ENCODE peak calls at places on chromosomes 12 and 14, in five cellular contexts. Z, B, L, V and Y are unnamed samples.

GRCh38 chr12:68158427-68158826 is 1.1 kb downstream of the IFNG start:
- DNase-seq in B (no peak), V (no peak), Z (peak), L (no peak), Y (no peak)

GRCh38 chr12:15883536-15883935 is 1.3 kb downstream of the STRAP start:
- DNase-seq in Z (no peak), B (no peak), L (peak), V (no peak), Y (no peak)

GRCh38 chr14:92439551-92440344 is 73.8 kb upstream of the RIN3 start:
- DNase-seq in L (no peak), Z (no peak), V (no peak), B (no peak), Y (no peak)

GRCh38 chr12:52032431-52032796 is 18.8 kb upstream of the NR4A1 start:
- DNase-seq in Z (no peak), B (no peak), V (no peak), L (peak), Y (no peak)

GRCh38 chr14:26121181-26121580 is 476.7 kb downstream of the NOVA1 start:
- DNase-seq in B (no peak), V (no peak), Z (no peak), L (no peak), Y (no peak)

GRCh38 chr12:71746983-71747611 is 7.6 kb upstream of the RAB21 start:
- DNase-seq in L (peak), B (peak), Z (peak), V (peak), Y (peak)

GRCh38 chr12:15581006-15581405 is 208.2 kb downstream of the EPS8 start:
- DNase-seq in B (no peak), V (no peak), Z (no peak), L (peak), Y (no peak)

GRCh38 chr14:22319526-22320352 is 269.3 kb downstream of the DAD1 start:
- DNase-seq in V (peak), L (peak), Z (peak), B (peak), Y (peak)

GRCh38 chr12:27843714-27844245 is 63.7 kb upstream of the MANSC4 start:
- DNase-seq in Z (peak), B (peak), L (peak), V (no peak), Y (no peak)

DNA sequence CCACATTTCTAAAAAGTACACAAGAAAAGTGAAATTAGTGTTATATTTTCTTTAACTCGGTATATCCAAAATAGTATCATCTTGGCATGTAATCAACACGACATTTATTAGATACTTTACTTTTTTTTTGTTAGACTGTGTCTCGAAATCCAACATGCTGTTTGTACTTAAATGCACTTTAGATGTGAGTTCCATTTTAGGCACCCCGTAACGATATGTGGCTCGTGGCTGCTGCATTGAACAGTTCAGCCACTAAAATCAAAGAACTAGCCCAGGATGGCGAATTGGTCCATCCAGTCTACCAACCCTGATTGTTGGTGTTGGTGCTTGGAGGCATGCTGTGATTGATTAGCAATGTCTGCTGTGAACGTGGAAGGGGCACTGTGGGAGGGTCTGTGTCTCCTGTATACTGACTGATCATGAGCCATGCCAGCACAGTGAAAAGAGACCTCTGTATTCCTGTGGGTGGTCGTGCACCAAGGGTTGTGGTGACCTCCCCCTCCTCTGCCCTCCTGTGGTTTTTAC is 63.1 kb upstream of the DLK1 start:
- DNase-seq in Z (no peak), V (no peak), B (no peak), L (no peak), Y (no peak)
- TF ChIP-seq MXI1 in Z (no peak), V (no peak), B (no peak), L (no peak), Y (no peak)

DNA sequence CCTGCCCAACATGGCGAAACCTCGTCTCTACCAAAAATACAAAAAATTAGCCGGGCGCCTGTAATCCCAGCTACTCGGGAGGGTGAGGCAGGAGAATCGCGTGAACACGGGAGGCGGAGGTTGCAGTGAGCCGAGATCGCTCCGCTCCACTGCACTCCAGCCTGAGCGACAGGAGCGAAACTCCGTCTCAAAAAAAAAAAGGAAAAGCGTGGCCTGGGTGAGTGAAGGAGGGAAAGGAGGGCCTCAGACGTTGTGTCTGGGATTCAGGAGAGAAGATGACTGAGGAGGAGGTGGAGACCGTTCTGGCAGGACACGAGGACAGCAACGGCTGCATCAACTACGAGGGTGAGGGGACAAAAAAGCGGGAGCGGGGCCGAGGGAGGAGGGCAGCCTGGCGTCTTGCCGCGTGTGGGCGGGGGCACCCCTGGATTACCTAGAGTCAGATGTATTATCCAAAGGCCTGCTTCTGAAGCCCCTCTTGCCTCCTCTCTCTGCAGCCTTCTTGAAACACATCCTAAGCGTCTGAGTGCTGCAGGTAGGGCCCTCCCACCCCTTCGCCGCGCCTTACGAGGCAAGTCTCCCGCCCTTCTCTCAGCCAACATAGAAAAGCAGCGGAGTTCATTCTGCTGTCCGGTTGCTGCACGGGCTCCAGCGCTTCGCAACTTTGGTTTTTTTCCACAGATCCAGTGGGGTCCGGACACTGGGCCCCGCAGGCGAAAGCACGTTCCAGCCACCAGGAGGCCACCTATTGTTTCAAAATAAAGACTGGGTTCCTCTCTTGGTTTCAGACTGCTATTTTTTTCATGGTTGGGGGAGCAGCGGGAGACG is 744 bp upstream of the MYL6 start:
- DNase-seq in B (peak), Z (no peak), L (peak), V (no peak), Y (peak)
- TF ChIP-seq MXI1 in B (no peak), Z (no peak), L (no peak), V (no peak), Y (peak)

DNA sequence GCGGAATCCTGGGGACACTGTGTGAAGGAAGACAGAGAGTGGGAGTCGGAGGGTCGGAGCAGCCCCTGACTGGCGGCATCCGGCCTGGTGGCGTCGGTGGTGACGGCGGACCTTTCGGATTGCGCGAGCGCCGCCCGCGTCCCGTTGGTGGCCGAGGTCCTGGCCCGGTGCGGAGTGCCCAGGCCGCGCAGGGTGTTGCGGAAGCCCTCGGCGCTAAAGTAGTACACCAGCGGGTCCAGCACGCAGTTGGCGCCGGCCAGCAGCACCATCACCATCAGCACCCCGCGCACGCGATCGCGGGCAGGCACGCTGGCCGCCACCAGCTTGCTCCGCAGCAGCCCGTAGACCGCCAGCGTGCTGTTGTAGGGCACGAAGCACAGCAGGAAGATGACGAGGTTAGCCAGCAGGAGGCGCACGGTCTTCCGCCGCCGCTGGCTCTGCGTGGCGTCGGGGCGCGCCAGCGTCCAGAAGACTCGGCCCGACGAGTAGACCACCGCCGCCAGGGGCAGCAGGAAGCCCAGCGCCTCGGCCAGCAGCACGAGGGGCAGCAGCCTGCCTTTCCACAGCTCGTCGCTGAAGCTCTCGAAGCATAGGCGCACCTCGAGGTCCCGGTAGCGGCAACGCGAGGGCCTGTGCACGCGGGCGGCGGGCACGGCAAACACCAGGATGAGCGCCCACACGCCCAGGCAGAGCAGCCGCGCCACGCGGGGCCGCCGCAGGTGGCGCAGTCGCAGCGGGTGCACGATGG is 13.1 kb upstream of the CHD4 start:
- DNase-seq in Z (no peak), V (no peak), B (no peak), L (no peak), Y (peak)
- TF ChIP-seq MXI1 in Z (no peak), V (no peak), B (no peak), L (no peak), Y (no peak)

DNA sequence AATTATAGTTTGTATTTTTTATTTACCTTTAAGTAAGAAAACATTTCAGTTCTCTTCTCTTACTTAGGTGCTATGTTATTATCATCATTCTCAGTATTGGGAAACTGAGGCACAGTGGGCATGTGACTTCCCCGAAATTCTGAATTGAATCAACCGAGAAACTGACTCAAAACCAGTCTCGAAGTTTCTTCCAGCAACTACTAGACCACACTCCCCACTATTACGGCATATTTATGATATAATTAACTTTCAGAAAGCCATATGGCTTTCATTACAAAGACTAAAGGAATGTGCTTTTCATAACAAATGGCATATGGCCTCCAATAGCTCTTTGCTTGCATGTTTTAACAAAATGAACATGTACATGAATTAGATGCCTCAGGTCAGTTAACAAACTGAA is 182.8 kb upstream of the SLC38A2 start:
- DNase-seq in L (peak), B (no peak), V (no peak), Z (no peak), Y (peak)
- TF ChIP-seq MXI1 in L (no peak), B (no peak), V (no peak), Z (no peak), Y (no peak)

GRCh38 chr14:50218501-50218900 is 12.9 kb downstream of the SOS2 start:
- DNase-seq in Z (no peak), B (no peak), V (no peak), L (no peak), Y (no peak)
- TF ChIP-seq MXI1 in Z (no peak), B (no peak), V (no peak), L (no peak), Y (no peak)

DNA sequence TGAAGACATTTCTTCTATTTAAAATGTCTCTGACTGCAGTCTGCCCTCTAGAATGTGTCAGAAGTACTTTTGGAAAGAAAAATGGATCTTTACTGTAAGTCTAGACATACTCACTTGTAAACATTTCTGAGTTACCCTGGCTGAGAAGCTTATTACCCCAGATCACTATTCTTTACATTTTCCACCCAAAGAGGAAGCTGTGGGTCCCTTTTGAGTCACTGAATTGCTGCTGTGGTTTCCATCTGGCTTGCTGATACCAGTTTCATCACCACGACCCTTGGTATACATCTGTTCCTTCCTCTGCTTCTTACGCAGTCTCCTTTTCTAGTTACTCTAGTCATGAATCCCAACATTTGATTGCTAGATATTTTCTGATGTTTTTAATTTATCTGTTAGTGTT is 20.2 kb upstream of the CLEC4D start:
- DNase-seq in L (no peak), Z (no peak), V (peak), B (no peak), Y (no peak)
- TF ChIP-seq MXI1 in L (no peak), Z (no peak), V (no peak), B (no peak), Y (no peak)

DNA sequence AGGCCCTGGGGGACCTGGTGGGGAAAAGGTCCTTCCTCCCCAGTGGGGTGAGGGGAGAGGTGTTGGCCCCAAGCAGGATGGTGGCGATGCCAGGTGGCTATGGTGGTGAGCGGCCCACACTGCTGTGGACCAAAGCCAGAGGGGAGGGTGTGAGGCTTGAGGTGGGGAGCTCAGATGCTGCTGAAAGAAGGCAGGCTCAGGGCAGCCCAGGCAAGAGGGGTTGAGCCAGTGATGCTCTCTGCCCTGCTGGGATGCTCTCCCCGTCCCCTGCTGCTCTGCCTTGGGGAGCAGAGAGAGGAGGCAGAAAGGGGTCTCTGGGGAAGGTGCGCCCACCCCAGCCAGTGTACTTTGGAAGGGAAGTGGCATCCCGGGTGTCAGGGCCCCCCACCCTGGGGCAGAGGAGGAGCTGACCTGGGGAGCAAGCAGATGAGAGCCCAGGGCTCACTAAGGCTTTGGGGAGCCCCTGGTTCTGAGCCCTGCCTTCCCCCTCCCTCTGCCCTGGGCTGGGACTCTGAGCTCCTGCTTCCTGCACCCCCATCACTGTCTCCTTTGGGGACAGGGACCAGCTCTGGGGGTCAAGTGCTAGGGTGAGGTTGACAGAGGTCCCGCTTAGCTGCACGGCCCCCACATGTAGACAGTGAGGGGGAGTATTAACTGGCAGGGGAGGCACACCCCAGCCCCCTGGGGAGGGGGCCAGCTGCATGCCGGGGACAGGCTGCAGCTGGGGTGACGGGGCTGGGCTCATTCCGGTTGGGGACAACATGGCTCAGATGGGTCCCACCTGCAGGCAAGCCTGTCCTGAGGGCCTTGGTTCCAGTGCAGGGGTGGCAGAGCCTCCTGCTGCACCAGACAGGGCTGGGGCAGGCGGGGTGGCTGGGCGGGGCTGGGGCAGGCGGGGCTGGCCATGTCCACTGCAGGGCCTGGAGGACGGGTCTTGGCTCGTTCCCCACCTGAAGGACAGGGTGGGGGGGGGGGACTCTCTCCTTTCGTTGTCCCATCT is 124.4 kb downstream of the KIF26A start:
- DNase-seq in L (no peak), B (no peak), V (no peak), Z (no peak), Y (no peak)
- TF ChIP-seq MXI1 in L (no peak), B (no peak), V (no peak), Z (no peak), Y (no peak)

DNA sequence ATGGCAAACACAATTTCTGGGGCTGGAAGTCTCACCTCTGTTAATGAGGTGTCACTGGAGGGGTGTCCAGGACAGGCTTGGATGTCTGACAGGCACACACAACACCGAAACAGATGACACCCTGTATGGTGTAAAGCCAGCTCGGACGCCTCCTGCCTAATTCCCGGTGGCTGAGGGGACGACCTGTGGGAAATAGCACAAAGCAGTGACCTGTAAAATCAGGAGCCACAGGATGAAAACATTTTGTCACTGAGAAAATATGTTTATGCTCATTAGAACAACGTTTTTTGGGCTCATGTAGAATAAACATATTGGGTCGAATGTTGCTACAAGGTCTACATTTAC is 285.0 kb upstream of the RTL1 start:
- DNase-seq in V (no peak), Z (no peak), B (no peak), L (no peak), Y (peak)
- TF ChIP-seq MXI1 in V (no peak), Z (no peak), B (no peak), L (no peak), Y (no peak)

GRCh38 chr12:104263026-104263425 is 40.5 kb upstream of the EID3 start:
- DNase-seq in L (no peak), V (no peak), B (no peak), Z (no peak), Y (no peak)

GRCh38 chr12:104257913-104258472 is 42.4 kb downstream of the TXNRD1 start:
- DNase-seq in L (no peak), Z (no peak), V (no peak), B (no peak), Y (no peak)

GRCh38 chr12:104258476-104259067 is 43.0 kb downstream of the TXNRD1 start:
- DNase-seq in L (no peak), V (no peak), Z (no peak), B (no peak), Y (no peak)

DNA sequence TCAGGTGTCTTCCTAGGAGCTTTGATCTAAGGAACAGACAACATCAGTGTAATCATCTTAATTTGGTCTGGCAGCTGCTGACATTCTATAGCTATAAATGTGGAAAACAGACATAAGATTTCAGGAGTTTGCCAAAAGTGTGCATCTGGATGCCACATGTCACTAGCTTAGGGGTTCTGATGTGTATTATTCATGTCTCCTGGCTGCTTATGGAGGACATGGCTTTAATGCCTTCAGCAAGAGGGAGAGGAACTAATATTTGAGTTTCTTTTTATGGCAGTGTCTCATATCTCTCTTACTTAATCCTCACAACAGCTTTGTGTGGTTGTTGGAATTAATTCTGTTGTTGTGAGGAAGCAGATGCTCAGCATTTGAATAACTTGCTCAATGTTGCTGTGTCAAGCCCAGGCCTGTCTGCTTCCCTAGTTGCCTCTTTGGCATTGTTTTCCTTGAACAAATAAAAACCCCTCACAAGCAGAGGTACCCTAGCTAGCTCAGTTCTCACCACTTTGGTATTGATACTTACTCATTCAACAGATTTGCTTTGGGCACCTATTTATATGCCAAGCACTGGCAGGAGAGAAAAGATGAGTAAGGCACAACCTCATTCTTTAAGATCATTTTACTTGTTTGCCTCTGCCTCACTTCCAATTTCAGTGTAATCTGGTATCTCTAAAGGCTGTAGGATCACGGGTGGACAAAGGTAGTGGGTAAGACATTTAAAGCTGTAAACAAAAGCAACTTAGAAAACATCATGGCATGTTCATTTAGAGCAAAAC is 39.8 kb upstream of the EID3 start:
- DNase-seq in Z (no peak), B (no peak), L (peak), V (no peak), Y (peak)
- TF ChIP-seq MXI1 in Z (no peak), B (no peak), L (no peak), V (no peak), Y (no peak)

GRCh38 chr12:80939231-80939950 is 1.7 kb upstream of the LIN7A start:
- DNase-seq in V (no peak), B (peak), L (no peak), Z (no peak), Y (no peak)

GRCh38 chr12:80936642-80937390 is 918 bp downstream of the LIN7A start:
- DNase-seq in B (peak), L (peak), Z (no peak), V (no peak), Y (peak)

GRCh38 chr12:80938397-80938796 is 663 bp upstream of the LIN7A start:
- DNase-seq in L (no peak), B (peak), V (no peak), Z (no peak), Y (no peak)

GRCh38 chr12:80936353-80936641 is 1.4 kb downstream of the LIN7A start:
- DNase-seq in L (no peak), V (no peak), B (no peak), Z (no peak), Y (no peak)

GRCh38 chr12:80937391-80938238 is at the start of gene LIN7A:
- DNase-seq in B (peak), L (peak), V (no peak), Z (no peak), Y (peak)
- TF ChIP-seq MXI1 in B (peak), L (no peak), V (no peak), Z (no peak), Y (no peak)